ENCODE peak calls at places on chromosomes 12 and 14, in seven cellular contexts. G is mammary epithelial cell, T is H9, W is neuronal stem cell, K is K562, S is trophoblast cell, Q is endothelial cell of umbilical vein. O is an unnamed sample.

GRCh38 chr12:72313757-72314270 is 41.6 kb downstream of the TRHDE start:
- DNase-seq in Q (no peak), T (no peak), G (no peak), K (no peak), W (no peak), S (peak; percentile 25), O (no peak)

GRCh38 chr14:77598366-77599050 is 17.9 kb downstream of the SPTLC2 start:
- DNase-seq in G (no peak), T (no peak), S (no peak), K (no peak), W (no peak), Q (no peak), O (no peak)

GRCh38 chr14:105517096-105517495 is 9.3 kb upstream of the TMEM121 start:
- DNase-seq in Q (no peak), T (no peak), S (no peak), G (no peak), W (no peak), K (no peak), O (no peak)

GRCh38 chr12:119432935-119433334 is 98.4 kb downstream of the CCDC60 start:
- DNase-seq in W (no peak), T (no peak), S (no peak), Q (no peak), K (no peak), G (no peak), O (no peak)

GRCh38 chr14:61178226-61179060 is 102.7 kb downstream of the TMEM30B start:
- DNase-seq in S (peak; percentile 79), Q (peak; percentile 95), W (no peak), G (peak; percentile 94), K (no peak), T (no peak), O (peak; percentile 95)

GRCh38 chr12:52307836-52308806 is 13.1 kb downstream of the KRT83 start:
- DNase-seq in Q (peak; percentile 13), G (peak; percentile 50), W (peak; percentile 64), K (peak; percentile 30), T (peak; percentile 84), S (peak; percentile 66), O (peak; percentile 49)

GRCh38 chr14:31955941-31956579 is 121.0 kb upstream of the ARHGAP5 start:
- DNase-seq in W (no peak), G (peak; percentile 86), S (no peak), K (no peak), T (no peak), Q (no peak), O (no peak)

GRCh38 chr12:133202493-133203343 is 21.4 kb downstream of the ZNF268 start:
- DNase-seq in Q (no peak), S (no peak), W (no peak), G (no peak), T (no peak), K (no peak), O (no peak)

GRCh38 chr14:103562135-103562384 is 397 bp downstream of the BAG5 start:
- DNase-seq in G (no peak), T (no peak), K (no peak), S (no peak), Q (peak; percentile 76), W (no peak), O (no peak)

DNA sequence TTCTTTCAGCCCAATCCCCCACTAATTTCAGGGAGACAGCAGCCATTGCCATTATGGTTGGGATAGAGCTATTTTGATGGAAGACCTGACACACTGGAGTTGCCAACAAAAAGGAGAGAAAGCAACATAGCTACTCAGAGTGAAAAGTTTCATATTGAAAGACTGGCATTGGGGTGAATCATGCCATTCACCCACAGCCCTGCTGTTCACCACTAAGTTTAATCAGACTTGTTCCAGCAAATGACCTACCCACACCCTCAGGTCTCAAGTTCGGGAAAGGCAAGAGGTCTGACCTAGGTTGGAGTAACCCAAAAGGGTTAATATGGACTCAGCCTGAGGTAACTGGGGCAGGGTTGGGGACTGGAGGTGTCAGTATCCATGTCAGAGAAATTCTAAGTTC is 169.2 kb downstream of the PAWR start:
- DNase-seq in T (no peak), W (no peak), Q (no peak), K (no peak), G (peak; percentile 44), S (no peak), O (no peak)
- H2AFZ ChIP-seq in T (no peak overlapping the region), W (no peak overlapping the region), Q (peak overlapping the region; percentile 16), K (no peak overlapping the region), G (peak overlapping the region; percentile 8), S (no peak overlapping the region), O (no peak overlapping the region)

DNA sequence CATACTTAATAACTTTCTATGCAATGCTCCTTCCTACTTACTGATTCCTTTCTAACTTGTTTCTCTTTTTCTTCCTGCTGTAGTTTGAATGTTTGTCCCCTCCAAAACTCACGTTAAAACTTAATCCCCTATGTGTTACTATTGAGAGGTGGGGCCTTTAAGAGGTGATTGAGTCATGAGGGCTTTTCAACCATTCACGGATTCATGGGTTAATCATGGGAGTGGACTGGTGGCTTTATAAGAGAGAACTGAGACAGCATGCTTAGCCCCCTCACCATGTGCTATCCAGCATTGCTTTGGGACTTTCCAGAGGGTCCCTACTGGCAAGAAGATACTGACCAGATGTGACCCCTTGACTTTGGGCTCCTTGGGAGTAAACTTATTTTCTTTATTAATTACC is 66.0 kb upstream of the TRIM9 start:
- DNase-seq in K (no peak), Q (no peak), S (no peak), T (no peak), G (no peak), W (no peak), O (no peak)
- H2AFZ ChIP-seq in K (no peak overlapping the region), Q (no peak overlapping the region), S (no peak overlapping the region), T (no peak overlapping the region), G (no peak overlapping the region), W (no peak overlapping the region), O (no peak overlapping the region)

GRCh38 chr12:92396647-92397258 is 251.1 kb upstream of the BTG1 start:
- DNase-seq in K (no peak), T (no peak), S (no peak), Q (no peak), G (peak; percentile 93), W (no peak), O (peak; percentile 1)
- H2AFZ ChIP-seq in K (no peak overlapping the region), T (no peak overlapping the region), S (no peak overlapping the region), Q (no peak overlapping the region), G (peak overlapping the region; percentile 51), W (no peak overlapping the region), O (no peak overlapping the region)

GRCh38 chr12:110858848-110859247 is 12.1 kb downstream of the CCDC63 start:
- DNase-seq in S (no peak), G (no peak), T (no peak), Q (no peak), K (peak; percentile 13), W (no peak), O (no peak)
- H2AFZ ChIP-seq in S (no peak overlapping the region), G (no peak overlapping the region), T (no peak overlapping the region), Q (no peak overlapping the region), K (no peak overlapping the region), W (no peak overlapping the region), O (no peak overlapping the region)

DNA sequence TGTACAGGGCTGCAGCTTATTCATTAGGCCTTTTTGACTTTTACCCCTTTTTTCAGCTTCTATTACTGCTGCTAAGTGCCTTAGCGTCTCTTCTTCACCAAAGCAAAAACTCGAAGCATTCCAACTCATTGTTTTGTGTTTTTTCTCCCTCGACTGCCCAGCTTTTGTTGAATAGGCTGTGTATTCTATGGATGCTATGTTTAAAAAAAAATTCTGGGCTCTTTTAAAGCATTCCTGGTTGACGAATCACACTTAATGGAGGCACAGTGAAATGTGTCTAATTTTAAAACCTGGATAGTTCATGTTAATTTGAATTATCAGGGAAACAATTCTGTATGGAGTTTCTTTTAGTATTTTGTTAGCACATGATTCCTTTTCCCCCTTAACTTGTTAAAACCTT is 29.7 kb downstream of the KTN1 start:
- DNase-seq in W (peak; percentile 43), K (no peak), S (peak; percentile 13), Q (peak; percentile 49), G (no peak), T (no peak), O (peak; percentile 49)
- H2AFZ ChIP-seq in W (no peak overlapping the region), K (no peak overlapping the region), S (no peak overlapping the region), Q (no peak overlapping the region), G (no peak overlapping the region), T (no peak overlapping the region), O (no peak overlapping the region)

GRCh38 chr12:116524964-116525379 is 34.2 kb upstream of the MAP1LC3B2 start:
- DNase-seq in S (no peak), G (peak; percentile 62), K (no peak), Q (no peak), T (peak; percentile 84), W (no peak), O (no peak)
- H2AFZ ChIP-seq in S (no peak overlapping the region), G (peak overlapping the region; percentile 4), K (no peak overlapping the region), Q (no peak overlapping the region), T (no peak overlapping the region), W (no peak overlapping the region), O (no peak overlapping the region)

GRCh38 chr12:21501258-21502163 is at the start of the genes GOLT1B and RECQL:
- DNase-seq in K (peak; percentile 89), W (peak; percentile 96), Q (peak; percentile 99), T (peak; percentile 98), S (peak; percentile 99), G (peak; percentile 97), O (peak; percentile 93)

GRCh38 chr12:21500786-21501257 is 613 bp downstream of the RECQL start:
- DNase-seq in G (no peak), Q (no peak), K (no peak), W (no peak), S (no peak), T (no peak), O (no peak)

GRCh38 chr12:21502164-21502496 is 541 bp downstream of the GOLT1B start:
- DNase-seq in T (no peak), G (peak; percentile 9), S (peak; percentile 42), Q (peak; percentile 55), K (no peak), W (no peak), O (no peak)

GRCh38 chr12:21505888-21506287 is 4.3 kb downstream of the GOLT1B start:
- DNase-seq in G (no peak), Q (no peak), S (no peak), K (no peak), W (no peak), T (no peak), O (no peak)

GRCh38 chr12:21502872-21503271 is 1.3 kb downstream of the GOLT1B start:
- DNase-seq in Q (no peak), K (no peak), S (no peak), G (no peak), W (no peak), T (no peak), O (no peak)
- H2AFZ ChIP-seq in Q (no peak overlapping the region), K (no peak overlapping the region), S (no peak overlapping the region), G (no peak overlapping the region), W (no peak overlapping the region), T (no peak overlapping the region), O (no peak overlapping the region)